ENCODE peak calls at places on chromosomes 7 and 10, in nine cellular contexts. O, F, I, M, E, V, D, C and G are unnamed samples.

GRCh38 chr10:77163670-77164348 is 473.8 kb downstream of the KCNMA1 start:
- DNase-seq in O (no peak), F (no peak), I (peak; percentile 80), M (peak; percentile 92), E (peak; percentile 75), V (peak; percentile 94), D (peak; percentile 95), C (peak; percentile 98), G (peak; percentile 90)

GRCh38 chr7:156503195-156503594 is 137.4 kb upstream of the RNF32 start:
- DNase-seq in O (no peak), F (no peak), I (no peak), M (no peak), E (no peak), V (peak; percentile 14), D (no peak), C (no peak), G (no peak)

GRCh38 chr10:4677296-4678021 is 148.5 kb upstream of the AKR1E2 start:
- DNase-seq in O (no peak), F (no peak), I (no peak), M (peak; percentile 59), E (no peak), V (peak; percentile 94), D (peak; percentile 92), C (peak; percentile 77), G (no peak)

GRCh38 chr7:14381936-14382335 is 392.5 kb upstream of the ETV1 start:
- DNase-seq in O (no peak), F (no peak), I (no peak), M (no peak), E (no peak), V (no peak), D (no peak), C (no peak), G (no peak)

GRCh38 chr7:43784030-43785001 is 25.8 kb downstream of the BLVRA start:
- DNase-seq in O (no peak), F (peak; percentile 86), I (no peak), M (no peak), E (no peak), V (peak; percentile 39), D (no peak), C (no peak), G (no peak)

GRCh38 chr10:129035052-129035805 is 431.8 kb upstream of the MGMT start:
- DNase-seq in O (no peak), F (peak; percentile 6), I (no peak), M (no peak), E (no peak), V (peak; percentile 26), D (no peak), C (no peak), G (no peak)

GRCh38 chr7:128922496-128923410 is 12.2 kb upstream of the KCP start:
- DNase-seq in O (no peak), F (no peak), I (no peak), M (no peak), E (no peak), V (no peak), D (no peak), C (no peak), G (no peak)

GRCh38 chr10:118259288-118259906 is 82.7 kb downstream of the FAM204A start:
- DNase-seq in O (no peak), F (peak; percentile 38), I (peak; percentile 71), M (peak; percentile 50), E (no peak), V (peak; percentile 15), D (no peak), C (no peak), G (no peak)

GRCh38 chr10:29946953-29947700 is 112.3 kb downstream of the JCAD start:
- DNase-seq in O (peak; percentile 81), F (no peak), I (no peak), M (peak; percentile 57), E (peak; percentile 52), V (peak; percentile 92), D (peak; percentile 73), C (peak; percentile 94), G (peak; percentile 52)

GRCh38 chr10:29948971-29949370 is 110.4 kb downstream of the JCAD start:
- DNase-seq in O (no peak), F (peak; percentile 85), I (no peak), M (peak; percentile 46), E (no peak), V (no peak), D (peak; percentile 91), C (no peak), G (no peak)

GRCh38 chr10:29946614-29946952 is 112.8 kb downstream of the JCAD start:
- DNase-seq in O (no peak), F (no peak), I (no peak), M (no peak), E (no peak), V (no peak), D (no peak), C (no peak), G (no peak)

GRCh38 chr10:29949411-29950011 is 109.9 kb downstream of the JCAD start:
- DNase-seq in O (no peak), F (peak; percentile 62), I (no peak), M (peak; percentile 80), E (peak; percentile 93), V (peak; percentile 100), D (peak; percentile 93), C (peak; percentile 99), G (peak; percentile 95)

DNA sequence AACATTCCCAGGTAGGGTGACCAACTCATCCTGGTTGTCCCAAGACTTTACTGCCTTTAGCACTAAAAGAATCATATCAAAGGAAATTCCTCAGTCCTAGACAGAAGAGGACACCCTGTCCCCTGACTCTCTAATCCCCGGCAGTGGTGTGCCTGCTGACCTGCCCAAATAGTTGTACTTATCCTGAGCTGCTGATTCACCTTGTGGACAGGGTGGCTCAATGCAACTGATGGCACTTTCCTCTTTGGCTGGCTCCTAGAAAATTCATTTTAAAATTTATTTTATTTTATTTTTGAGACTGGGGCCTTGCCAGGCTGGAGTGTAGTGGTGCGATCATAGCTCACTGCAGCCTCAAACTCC is 111.7 kb downstream of the JCAD start:
- DNase-seq in O (no peak), F (no peak), I (no peak), M (no peak), E (no peak), V (no peak), D (no peak), C (no peak), G (no peak)
- TF ChIP-seq CTCF in O (no peak), F (no peak), I (no peak), M (no peak), E (no peak), V (no peak), D (peak; percentile 49), C (no peak), G (no peak)

GRCh38 chr7:143176128-143176527 is 7.1 kb upstream of the TAS2R39 start:
- DNase-seq in O (no peak), F (no peak), I (no peak), M (no peak), E (no peak), V (no peak), D (no peak), C (no peak), G (no peak)
- TF ChIP-seq CTCF in O (no peak), F (no peak), I (no peak), M (no peak), E (no peak), V (no peak), D (no peak), C (no peak), G (no peak)

GRCh38 chr7:115827305-115828045 is 203.1 kb downstream of the TFEC start:
- DNase-seq in O (no peak), F (peak; percentile 9), I (no peak), M (no peak), E (no peak), V (no peak), D (no peak), C (no peak), G (no peak)
- TF ChIP-seq CTCF in O (no peak), F (no peak), I (no peak), M (no peak), E (no peak), V (no peak), D (no peak), C (no peak), G (no peak)

DNA sequence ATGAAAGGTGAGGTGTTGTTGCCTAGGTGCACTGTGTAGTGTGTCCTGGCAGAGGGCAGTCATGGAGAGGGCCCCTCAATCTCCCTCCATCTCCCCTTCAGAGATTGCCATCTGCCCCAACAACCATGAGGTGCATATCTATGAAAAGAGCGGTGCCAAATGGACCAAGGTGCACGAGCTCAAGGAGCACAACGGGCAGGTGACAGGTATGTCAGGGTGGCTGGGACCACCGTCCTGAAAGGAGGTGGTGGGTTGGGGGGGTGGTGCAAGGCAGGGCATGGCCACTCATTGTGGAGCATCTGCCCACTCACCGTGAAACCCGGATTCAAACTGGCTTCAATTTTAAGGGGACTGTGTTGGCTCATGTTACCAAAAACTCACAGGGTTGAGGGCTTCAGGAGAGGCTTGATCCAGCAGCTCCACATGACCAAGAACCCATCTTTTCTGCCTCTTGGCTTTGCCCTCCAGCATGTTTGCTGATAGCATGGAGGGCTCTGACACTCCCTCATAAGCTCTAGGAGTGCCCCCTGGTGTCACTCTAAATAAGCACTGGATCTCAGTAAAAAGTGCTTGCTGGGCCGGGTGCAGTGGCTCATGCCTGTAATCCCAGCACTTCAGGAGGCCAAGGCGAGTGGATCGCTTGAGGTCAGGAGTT is 12.2 kb downstream of the ARPC1B start:
- DNase-seq in O (no peak), F (peak; percentile 59), I (peak; percentile 43), M (no peak), E (no peak), V (peak; percentile 51), D (no peak), C (no peak), G (no peak)
- TF ChIP-seq CTCF in O (no peak), F (peak; percentile 30), I (peak; percentile 49), M (no peak), E (peak; percentile 28), V (peak; percentile 8), D (peak; percentile 66), C (peak; percentile 15), G (peak; percentile 16)